ENCODE peak calls at places on chromosomes 13 and 19, in seven cellular contexts. A is activated CD4-positive, alpha-beta T cell treated with anti-CD3 and anti-CD28 coated beads, Interleukin-2, amount 50 U/mL, for 48 hours; N is iris pigment epithelial cell; Z is lower leg skin; V is head of caudate nucleus; P is AG04450; O is EL. D is an unnamed sample.
A peak's percentile ranks its signal among the peaks of the same experiment; 100 is the strongest.

GRCh38 chr19:41991025-41991424 is 3.0 kb downstream of the ATP1A3 start:
- DNase-seq in A (no peak), N (no peak), Z (no peak), V (no peak), P (no peak), O (no peak), D (peak; percentile 80)

GRCh38 chr13:98056839-98057410 is 86.0 kb upstream of the FARP1 start:
- DNase-seq in A (no peak), N (no peak), Z (peak; percentile 62), V (no peak), P (no peak), O (no peak), D (no peak)

GRCh38 chr19:35495107-35496064 is 5.1 kb upstream of the KRTDAP start:
- DNase-seq in A (peak; percentile 84), N (peak; percentile 67), Z (peak; percentile 92), V (peak; percentile 79), P (peak; percentile 10), O (peak; percentile 60), D (peak; percentile 87)

GRCh38 chr13:104750377-104750776 is 1684.2 kb upstream of the SLC10A2 start:
- DNase-seq in A (no peak), N (peak; percentile 76), Z (no peak), V (no peak), P (no peak), O (peak; percentile 3), D (no peak)

GRCh38 chr13:73835138-73835721 is 299.0 kb downstream of the KLF12 start:
- DNase-seq in A (no peak), N (peak; percentile 47), Z (no peak), V (no peak), P (no peak), O (peak; percentile 54), D (no peak)

GRCh38 chr13:45416521-45417125 is 1.6 kb downstream of the SLC25A30 start:
- DNase-seq in A (no peak), N (no peak), Z (no peak), V (no peak), P (no peak), O (no peak), D (no peak)

GRCh38 chr13:20825476-20825875 is 51.7 kb upstream of the EEF1AKMT1 start:
- DNase-seq in A (no peak), N (peak; percentile 61), Z (no peak), V (no peak), P (no peak), O (peak; percentile 61), D (no peak)

GRCh38 chr13:41603917-41604316 is 146.6 kb downstream of the RGCC start:
- DNase-seq in A (no peak), N (peak; percentile 84), Z (no peak), V (no peak), P (no peak), O (peak; percentile 60), D (no peak)

GRCh38 chr19:15331419-15332310 is 674 bp downstream of the BRD4 start:
- DNase-seq in A (peak; percentile 67), N (peak; percentile 44), Z (peak; percentile 90), V (peak; percentile 47), P (no peak), O (peak; percentile 55), D (peak; percentile 86)

GRCh38 chr13:105513448-105513847 is 1022.0 kb downstream of the EFNB2 start:
- DNase-seq in A (no peak), N (no peak), Z (no peak), V (no peak), P (no peak), O (no peak), D (no peak)

GRCh38 chr13:86729206-86729605 is 930.0 kb upstream of the SLITRK6 start:
- DNase-seq in A (no peak), N (no peak), Z (no peak), V (no peak), P (no peak), O (no peak), D (no peak)

GRCh38 chr19:47227347-47228167 is 3.4 kb downstream of the BBC3 start:
- DNase-seq in A (peak; percentile 75), N (peak; percentile 94), Z (peak; percentile 98), V (peak; percentile 49), P (peak; percentile 84), O (peak; percentile 98), D (peak; percentile 94)

GRCh38 chr13:30862707-30863106 is 43.4 kb upstream of the MEDAG start:
- DNase-seq in A (no peak), N (no peak), Z (peak; percentile 83), V (no peak), P (no peak), O (no peak), D (peak; percentile 78)

GRCh38 chr13:73984949-73985691 is 149.1 kb downstream of the KLF12 start:
- DNase-seq in A (peak; percentile 82), N (no peak), Z (no peak), V (no peak), P (no peak), O (no peak), D (no peak)

GRCh38 chr19:17329061-17329767 is 5.4 kb downstream of the ANO8 start:
- DNase-seq in A (no peak), N (no peak), Z (no peak), V (no peak), P (no peak), O (no peak), D (no peak)

GRCh38 chr13:30572859-30573275 is 44.9 kb upstream of the USPL1 start:
- DNase-seq in A (no peak), N (peak; percentile 69), Z (no peak), V (peak; percentile 16), P (no peak), O (peak; percentile 57), D (no peak)

GRCh38 chr19:10289167-10289835 is 451 bp upstream of the ICAM5 start:
- DNase-seq in A (peak; percentile 76), N (peak; percentile 63), Z (peak; percentile 86), V (peak; percentile 47), P (no peak), O (peak; percentile 84), D (peak; percentile 75)

GRCh38 chr13:38417241-38417640 is 67.6 kb downstream of the UFM1 start:
- DNase-seq in A (no peak), N (peak; percentile 26), Z (no peak), V (no peak), P (no peak), O (no peak), D (no peak)

D was measured in Right ventricle myocardium inferior.